ENCODE peak calls at places on chromosomes 16 and 17, in four cellular contexts. One of them, this sample, is unnamed. For H3K9me3, the result is how much of the 10 kb centered on the place peaks cover.

GRCh38 chr17:49016775-49017463 is 19.7 kb downstream of the IGF2BP1 start:
- DNase-seq in spleen: no peak
- DNase-seq in IMR-90: peak
- DNase-seq in testis: peak
- DNase-seq in this sample: no peak

GRCh38 chr17:45147102-45147580 is 1.1 kb upstream of the HEXIM1 start:
- DNase-seq in testis: no peak
- DNase-seq in IMR-90: peak
- DNase-seq in spleen: peak
- DNase-seq in this sample: no peak

GRCh38 chr17:33469411-33469810 is 176.3 kb upstream of the ASIC2 start:
- DNase-seq in IMR-90: no peak
- DNase-seq in testis: no peak
- DNase-seq in spleen: no peak
- DNase-seq in this sample: no peak

GRCh38 chr17:63151981-63152523 is 186.0 kb downstream of the TANC2 start:
- DNase-seq in testis: no peak
- DNase-seq in IMR-90: peak
- DNase-seq in spleen: no peak
- DNase-seq in this sample: no peak

GRCh38 chr17:75722076-75722475 is 817 bp downstream of the ITGB4 start:
- DNase-seq in testis: no peak
- DNase-seq in IMR-90: no peak
- DNase-seq in spleen: peak
- DNase-seq in this sample: no peak

GRCh38 chr16:50269769-50270509 is 3.6 kb downstream of the ADCY7 start:
- DNase-seq in IMR-90: no peak
- DNase-seq in testis: no peak
- DNase-seq in spleen: peak
- DNase-seq in this sample: no peak

GRCh38 chr16:57802635-57803412 is 533 bp upstream of the KIFC3 start:
- DNase-seq in spleen: no peak
- DNase-seq in IMR-90: peak
- DNase-seq in testis: peak
- DNase-seq in this sample: no peak

GRCh38 chr17:77253611-77254051 is 112.9 kb downstream of the SEC14L1 start:
- DNase-seq in testis: no peak
- DNase-seq in IMR-90: peak
- DNase-seq in spleen: no peak
- DNase-seq in this sample: no peak

GRCh38 chr17:8223356-8224063 is 13.1 kb upstream of the AURKB start:
- DNase-seq in spleen: peak
- DNase-seq in IMR-90: peak
- DNase-seq in testis: peak
- DNase-seq in this sample: no peak

GRCh38 chr17:5416886-5417285 is 2.6 kb downstream of the NUP88 start:
- DNase-seq in testis: no peak
- DNase-seq in spleen: no peak
- DNase-seq in IMR-90: no peak
- DNase-seq in this sample: no peak

GRCh38 chr16:82653550-82654511 is 27.1 kb downstream of the CDH13 start:
- DNase-seq in testis: no peak
- DNase-seq in spleen: no peak
- DNase-seq in IMR-90: peak
- DNase-seq in this sample: no peak

GRCh38 chr16:87765473-87765775 is 362 bp downstream of the KLHDC4 start:
- DNase-seq in IMR-90: peak
- DNase-seq in testis: no peak
- DNase-seq in spleen: no peak
- DNase-seq in this sample: no peak

GRCh38 chr16:2532494-2533141 is 1.4 kb upstream of the CEMP1 start:
- DNase-seq in testis: peak
- DNase-seq in spleen: peak
- DNase-seq in IMR-90: peak
- DNase-seq in this sample: no peak

GRCh38 chr17:17387017-17387416 is 83.8 kb downstream of the NT5M start:
- DNase-seq in IMR-90: no peak
- DNase-seq in testis: no peak
- DNase-seq in spleen: no peak
- DNase-seq in this sample: no peak

GRCh38 chr17:63772801-63773271 is 561 bp downstream of the CCDC47 start:
- DNase-seq in IMR-90: peak
- DNase-seq in spleen: no peak
- DNase-seq in testis: peak
- DNase-seq in this sample: no peak

GRCh38 chr16:56273615-56274014 is 82.3 kb downstream of the GNAO1 start:
- DNase-seq in IMR-90: no peak
- DNase-seq in spleen: no peak
- DNase-seq in testis: no peak
- DNase-seq in this sample: no peak

GRCh38 chr17:20143740-20144139 is 134.6 kb downstream of the SPECC1 start:
- DNase-seq in testis: no peak
- DNase-seq in spleen: no peak
- DNase-seq in IMR-90: no peak
- DNase-seq in this sample: no peak

GRCh38 chr17:82819015-82819414 is 20.8 kb downstream of the ZNF750 start:
- DNase-seq in testis: no peak
- DNase-seq in IMR-90: no peak
- DNase-seq in spleen: no peak
- DNase-seq in this sample: no peak

GRCh38 chr16:49021136-49021535 is 260.5 kb downstream of the CBLN1 start:
- DNase-seq in IMR-90: peak
- DNase-seq in spleen: no peak
- DNase-seq in testis: no peak
- DNase-seq in this sample: no peak

GRCh38 chr17:82014432-82014831 is 8.2 kb downstream of the CENPX start:
- DNase-seq in spleen: no peak
- DNase-seq in testis: no peak
- DNase-seq in IMR-90: no peak
- DNase-seq in this sample: no peak

GRCh38 chr16:88907768-88908167 is 41.3 kb upstream of the PABPN1L start:
- DNase-seq in IMR-90: peak
- DNase-seq in spleen: no peak
- DNase-seq in testis: no peak
- DNase-seq in this sample: no peak

GRCh38 chr17:77634710-77635109 is 323.8 kb upstream of the TNRC6C start:
- DNase-seq in spleen: peak
- DNase-seq in testis: no peak
- DNase-seq in IMR-90: no peak
- DNase-seq in this sample: no peak

GRCh38 chr16:60684002-60684401 is 1352.2 kb downstream of the CDH8 start:
- DNase-seq in IMR-90: no peak
- DNase-seq in spleen: no peak
- DNase-seq in testis: no peak
- DNase-seq in this sample: no peak

GRCh38 chr16:51762081-51762995 is 611.3 kb upstream of the SALL1 start:
- DNase-seq in spleen: peak
- DNase-seq in IMR-90: peak
- DNase-seq in testis: peak
- DNase-seq in this sample: no peak

GRCh38 chr16:85798901-85799496 is 345 bp downstream of the EMC8 start:
- DNase-seq in spleen: peak
- DNase-seq in testis: peak
- DNase-seq in IMR-90: peak
- DNase-seq in this sample: no peak

GRCh38 chr17:60354223-60354622 is 37.7 kb downstream of the USP32 start:
- DNase-seq in IMR-90: peak
- DNase-seq in spleen: no peak
- DNase-seq in testis: no peak
- DNase-seq in this sample: no peak

GRCh38 chr17:12983986-12984932 is 33.6 kb downstream of the ELAC2 start:
- DNase-seq in IMR-90: peak
- DNase-seq in spleen: peak
- DNase-seq in testis: peak
- DNase-seq in this sample: no peak

GRCh38 chr16:86424413-86424812 is 85.9 kb upstream of the FOXF1 start:
- DNase-seq in testis: no peak
- DNase-seq in spleen: no peak
- DNase-seq in IMR-90: no peak
- DNase-seq in this sample: no peak

GRCh38 chr16:66443269-66443652 is 16.2 kb downstream of the BEAN1 start:
- DNase-seq in spleen: no peak
- DNase-seq in IMR-90: no peak
- DNase-seq in testis: no peak
- DNase-seq in this sample: no peak

DNA sequence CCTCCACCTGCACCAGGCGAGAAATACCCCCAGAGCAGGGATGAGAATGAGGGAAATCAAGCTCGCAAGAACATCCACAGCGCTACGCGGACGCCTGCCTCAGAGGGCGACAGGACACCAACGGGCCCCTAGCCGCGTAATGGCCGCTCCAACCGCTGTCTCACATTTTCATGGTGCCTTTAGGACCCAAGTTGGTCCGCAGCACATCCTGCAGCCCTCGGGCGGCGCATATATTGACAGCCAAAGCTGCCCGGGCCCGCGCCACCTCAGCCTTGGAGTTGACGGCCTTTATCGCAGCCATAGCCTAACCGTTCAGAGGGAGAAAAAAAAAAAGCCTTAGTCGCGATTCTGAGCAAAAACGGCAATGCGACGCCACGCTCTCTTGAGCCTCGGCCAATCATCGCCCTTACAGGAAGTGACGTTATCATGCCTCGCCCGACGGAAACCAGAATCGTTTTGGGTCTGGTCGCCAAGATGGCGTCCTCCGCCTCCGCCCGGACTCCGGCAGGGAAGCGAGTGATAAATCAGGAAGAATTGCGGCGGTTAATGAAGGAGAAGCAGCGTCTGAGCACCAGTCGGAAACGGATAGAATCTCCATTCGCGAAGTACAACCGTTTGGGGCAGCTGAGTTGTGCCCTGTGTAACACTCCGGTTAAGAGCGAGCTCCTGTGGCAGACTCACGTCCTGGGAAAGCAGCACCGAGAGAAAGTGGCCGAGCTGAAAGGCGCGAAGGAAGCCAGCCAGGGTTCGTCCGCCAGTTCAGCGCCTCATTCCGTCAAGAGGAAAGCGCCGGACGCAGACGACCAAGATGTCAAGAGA is at the start of the genes CCT6B and ZNF830:
- DNase-seq in IMR-90: peak
- DNase-seq in testis: peak
- DNase-seq in spleen: peak
- DNase-seq in this sample: peak
- TF ChIP-seq POLR2A in IMR-90: peak
- TF ChIP-seq POLR2A in testis: no peak
- TF ChIP-seq POLR2A in spleen: peak
- TF ChIP-seq POLR2A in this sample: peak

DNA sequence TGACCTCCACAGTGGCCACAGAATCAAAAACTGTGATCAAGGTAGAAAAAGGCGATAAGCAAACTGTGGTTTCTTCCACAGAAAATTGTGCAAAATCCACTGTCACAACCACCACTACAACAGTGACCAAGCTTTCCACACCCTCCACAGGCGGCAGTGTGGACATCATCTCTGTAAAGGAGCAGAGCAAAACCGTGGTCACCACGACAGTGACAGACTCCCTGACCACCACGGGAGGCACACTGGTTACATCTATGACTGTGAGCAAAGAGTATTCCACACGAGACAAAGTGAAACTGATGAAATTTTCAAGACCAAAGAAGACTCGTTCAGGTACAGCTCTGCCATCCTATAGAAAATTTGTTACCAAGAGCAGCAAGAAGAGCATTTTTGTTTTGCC is 83.6 kb downstream of the C17orf58 start:
- DNase-seq in spleen: no peak
- DNase-seq in IMR-90: no peak
- DNase-seq in testis: no peak
- DNase-seq in this sample: no peak
- H3K27ac ChIP-seq in spleen: no peak
- H3K27ac ChIP-seq in IMR-90: no peak
- H3K27ac ChIP-seq in testis: no peak
- H3K27ac ChIP-seq in this sample: no peak

DNA sequence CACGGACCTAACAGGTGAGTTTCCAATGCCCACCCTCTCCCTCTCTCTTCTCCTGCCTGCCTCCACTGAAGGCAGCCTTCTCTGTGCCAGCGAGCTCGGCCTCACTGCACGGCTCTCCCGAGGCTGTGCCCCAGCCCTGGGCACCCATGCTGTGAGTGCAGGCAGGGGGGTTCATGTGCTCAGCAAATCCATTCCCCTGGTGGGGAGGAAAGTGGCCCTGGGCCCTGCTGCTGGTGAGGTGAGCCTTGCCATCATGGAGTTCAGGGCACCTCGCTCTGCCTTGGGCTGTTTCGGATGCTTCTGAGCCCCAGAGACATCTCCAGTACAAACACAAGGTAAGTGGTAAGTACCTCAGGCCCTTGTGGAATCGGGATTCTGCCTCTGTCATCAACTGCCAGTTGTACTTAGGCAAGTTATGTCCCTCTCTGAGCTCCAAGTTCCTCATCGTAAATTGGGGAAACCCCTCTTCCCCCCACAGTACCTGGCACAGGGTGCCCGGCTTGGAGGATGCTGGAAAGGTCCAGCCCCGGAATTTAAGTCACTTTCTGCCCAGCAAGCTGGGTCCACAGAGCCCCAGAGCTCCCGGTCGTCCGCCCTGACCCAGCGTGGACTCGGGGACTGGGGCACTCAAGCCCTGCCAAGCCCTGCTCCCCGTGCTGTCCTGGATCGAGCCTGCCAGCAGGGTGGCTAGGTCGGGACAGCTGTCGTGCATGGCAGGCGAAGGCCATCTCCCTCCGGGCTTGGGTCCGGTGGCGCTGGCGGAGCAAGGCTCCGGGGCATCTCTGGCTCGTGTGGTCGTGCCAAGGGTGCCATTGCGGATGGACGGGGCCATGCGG is 684 bp upstream of the NUDT16L1 start:
- DNase-seq in IMR-90: no peak
- DNase-seq in spleen: peak
- DNase-seq in testis: no peak
- DNase-seq in this sample: no peak
- H3K9me3 ChIP-seq in IMR-90: under half
- H3K9me3 ChIP-seq in spleen: under half
- H3K9me3 ChIP-seq in testis: under half
- H3K9me3 ChIP-seq in this sample: under half

DNA sequence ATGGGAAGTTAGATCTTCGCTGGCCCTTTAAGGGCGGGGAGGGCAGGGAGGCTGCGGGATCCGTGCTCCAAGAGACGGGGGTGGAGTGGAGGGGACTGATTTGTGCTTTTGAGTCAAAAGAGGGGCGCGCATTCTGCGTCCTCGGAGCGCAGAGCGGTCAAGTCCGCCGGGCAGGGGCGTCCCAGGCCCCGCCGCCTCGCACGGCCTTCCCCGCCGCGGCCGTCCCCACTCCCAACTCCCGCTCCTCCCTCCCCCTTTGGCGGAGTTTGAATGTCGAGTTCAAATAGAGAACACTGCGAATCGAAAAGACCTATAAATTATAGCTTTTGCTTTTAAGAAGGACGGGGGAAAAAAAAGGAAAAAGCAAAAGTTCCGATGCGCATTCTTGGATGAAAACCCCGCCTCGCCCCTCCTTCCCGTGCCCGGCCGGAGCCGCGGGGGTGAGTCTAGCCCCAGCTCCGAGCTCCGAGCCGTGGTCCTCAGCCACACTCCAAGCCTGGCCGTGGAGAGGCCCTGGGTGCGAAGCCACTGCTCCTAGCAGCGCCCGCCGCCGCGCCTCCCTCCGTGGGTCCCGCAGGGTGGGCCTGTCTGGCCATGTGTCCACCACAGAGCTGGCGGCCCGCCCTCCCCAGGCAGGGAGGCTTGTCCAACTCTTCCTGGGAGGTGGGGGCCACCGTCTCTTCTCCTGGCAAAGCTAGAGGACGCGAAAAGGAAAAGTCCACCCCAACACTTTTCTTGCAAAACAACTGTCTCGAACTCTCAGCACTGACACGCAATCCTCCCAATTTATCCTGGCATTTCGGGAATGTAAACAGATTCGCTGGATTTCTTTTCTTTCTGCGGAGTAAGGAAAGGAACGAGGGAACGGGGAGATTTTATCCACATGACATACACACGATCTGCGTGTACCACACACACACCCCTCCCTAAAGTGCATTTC is 3.6 kb downstream of the CBX8 start:
- DNase-seq in testis: no peak
- DNase-seq in IMR-90: peak
- DNase-seq in spleen: no peak
- DNase-seq in this sample: no peak
- TF ChIP-seq POLR2A in testis: no peak
- TF ChIP-seq POLR2A in IMR-90: no peak
- TF ChIP-seq POLR2A in spleen: no peak
- TF ChIP-seq POLR2A in this sample: no peak